ENCODE peak calls at places on chromosome 17, in six cellular contexts. F is M059J; G is lower leg skin; I is T-cell; C is fibroblast of pulmonary artery; L is activated naive CD8-positive, alpha-beta T cell treated with anti-CD3 and anti-CD28 coated beads, Interleukin-2, amount 50 U/mL, for 16 hours. U is an unnamed sample.

GRCh38 chr17:53668854-53669253 is 153.9 kb upstream of the KIF2B start:
- DNase-seq in L (no peak), C (no peak), F (no peak), I (no peak), G (no peak), U (no peak)

GRCh38 chr17:82582208-82582607 is 62.7 kb downstream of the FOXK2 start:
- DNase-seq in I (no peak), F (no peak), C (no peak), L (no peak), G (no peak), U (no peak)

GRCh38 chr17:82605939-82606600 is 42.2 kb downstream of the WDR45B start:
- DNase-seq in G (no peak), L (no peak), F (no peak), C (no peak), I (no peak), U (no peak)

GRCh38 chr17:36072431-36073121 is 8.5 kb downstream of the CCL18 start:
- DNase-seq in F (peak), C (peak), G (no peak), L (peak), I (peak), U (no peak)

GRCh38 chr17:71339219-71339618 is 781.6 kb upstream of the SOX9 start:
- DNase-seq in I (no peak), F (no peak), C (no peak), L (no peak), G (no peak), U (no peak)

GRCh38 chr17:28948873-28949184 is 2.5 kb downstream of the PHF12 start:
- DNase-seq in I (no peak), G (no peak), F (no peak), L (no peak), C (no peak), U (no peak)

GRCh38 chr17:57408064-57408811 is 151.9 kb downstream of the MSI2 start:
- DNase-seq in C (no peak), G (no peak), L (no peak), F (no peak), I (no peak), U (no peak)

GRCh38 chr17:77958716-77959215 is 263 bp downstream of the TNRC6C start:
- DNase-seq in G (no peak), I (no peak), C (no peak), F (no peak), L (no peak), U (no peak)

U was measured in thoracic aorta.